ENCODE peak calls at places on chromosomes 13 and 19, in nine cellular contexts. One of them, this sample, is unnamed.

GRCh38 chr13:100542546-100543156 is 45.9 kb downstream of the GGACT start:
- DNase-seq in prostate gland: no peak
- DNase-seq in cardiac fibroblast: peak
- DNase-seq in HepG2: peak
- DNase-seq in fibroblast of lung: peak
- DNase-seq in fibroblast of the aortic adventitia: peak
- DNase-seq in K562: no peak
- DNase-seq in AG04449: no peak
- DNase-seq in NB4: peak
- DNase-seq in this sample: no peak

GRCh38 chr19:35034005-35034502 is 3.8 kb downstream of the SCN1B start:
- DNase-seq in prostate gland: no peak
- DNase-seq in cardiac fibroblast: no peak
- DNase-seq in HepG2: no peak
- DNase-seq in fibroblast of lung: no peak
- DNase-seq in fibroblast of the aortic adventitia: no peak
- DNase-seq in K562: no peak
- DNase-seq in AG04449: no peak
- DNase-seq in NB4: no peak
- DNase-seq in this sample: no peak

GRCh38 chr19:49875801-49876421 is 1.2 kb downstream of the AKT1S1 start:
- DNase-seq in prostate gland: peak
- DNase-seq in cardiac fibroblast: no peak
- DNase-seq in HepG2: peak
- DNase-seq in fibroblast of lung: no peak
- DNase-seq in fibroblast of the aortic adventitia: peak
- DNase-seq in K562: peak
- DNase-seq in AG04449: no peak
- DNase-seq in NB4: peak
- DNase-seq in this sample: no peak

GRCh38 chr19:10603084-10603872 is 16.2 kb upstream of the AP1M2 start:
- DNase-seq in prostate gland: no peak
- DNase-seq in cardiac fibroblast: peak
- DNase-seq in HepG2: no peak
- DNase-seq in fibroblast of lung: no peak
- DNase-seq in fibroblast of the aortic adventitia: no peak
- DNase-seq in K562: peak
- DNase-seq in AG04449: no peak
- DNase-seq in NB4: peak
- DNase-seq in this sample: no peak

GRCh38 chr19:54329476-54330165 is 9.3 kb downstream of the LILRA4 start:
- DNase-seq in prostate gland: no peak
- DNase-seq in cardiac fibroblast: no peak
- DNase-seq in HepG2: no peak
- DNase-seq in fibroblast of lung: no peak
- DNase-seq in fibroblast of the aortic adventitia: no peak
- DNase-seq in K562: no peak
- DNase-seq in AG04449: no peak
- DNase-seq in NB4: no peak
- DNase-seq in this sample: no peak

GRCh38 chr13:44045179-44045562 is 165.5 kb downstream of the LACC1 start:
- DNase-seq in prostate gland: no peak
- DNase-seq in cardiac fibroblast: no peak
- DNase-seq in HepG2: no peak
- DNase-seq in fibroblast of lung: no peak
- DNase-seq in fibroblast of the aortic adventitia: no peak
- DNase-seq in K562: no peak
- DNase-seq in AG04449: no peak
- DNase-seq in NB4: no peak
- DNase-seq in this sample: no peak

GRCh38 chr19:38122402-38123093 is 101.5 kb downstream of the DPF1 start:
- DNase-seq in prostate gland: no peak
- DNase-seq in cardiac fibroblast: no peak
- DNase-seq in HepG2: no peak
- DNase-seq in fibroblast of lung: no peak
- DNase-seq in fibroblast of the aortic adventitia: no peak
- DNase-seq in K562: peak
- DNase-seq in AG04449: no peak
- DNase-seq in NB4: no peak
- DNase-seq in this sample: no peak

GRCh38 chr13:44537238-44537637 is 38.9 kb downstream of the TSC22D1 start:
- DNase-seq in prostate gland: no peak
- DNase-seq in cardiac fibroblast: no peak
- DNase-seq in HepG2: no peak
- DNase-seq in fibroblast of lung: no peak
- DNase-seq in fibroblast of the aortic adventitia: no peak
- DNase-seq in K562: no peak
- DNase-seq in AG04449: no peak
- DNase-seq in NB4: no peak
- DNase-seq in this sample: no peak

GRCh38 chr13:27851049-27851448 is 58.8 kb downstream of the GSX1 start:
- DNase-seq in prostate gland: no peak
- DNase-seq in cardiac fibroblast: no peak
- DNase-seq in HepG2: no peak
- DNase-seq in fibroblast of lung: no peak
- DNase-seq in fibroblast of the aortic adventitia: no peak
- DNase-seq in K562: no peak
- DNase-seq in AG04449: no peak
- DNase-seq in NB4: peak
- DNase-seq in this sample: no peak

GRCh38 chr13:24638096-24638495 is 42.1 kb upstream of the ATP12A start:
- DNase-seq in prostate gland: no peak
- DNase-seq in cardiac fibroblast: no peak
- DNase-seq in HepG2: no peak
- DNase-seq in fibroblast of lung: no peak
- DNase-seq in fibroblast of the aortic adventitia: no peak
- DNase-seq in K562: no peak
- DNase-seq in AG04449: no peak
- DNase-seq in NB4: no peak
- DNase-seq in this sample: no peak

GRCh38 chr13:71360041-71360440 is 507.0 kb downstream of the DACH1 start:
- DNase-seq in prostate gland: no peak
- DNase-seq in cardiac fibroblast: peak
- DNase-seq in HepG2: no peak
- DNase-seq in fibroblast of lung: peak
- DNase-seq in fibroblast of the aortic adventitia: no peak
- DNase-seq in K562: no peak
- DNase-seq in AG04449: no peak
- DNase-seq in NB4: no peak
- DNase-seq in this sample: no peak

GRCh38 chr19:294341-294818 is 3.2 kb upstream of the PLPP2 start:
- DNase-seq in prostate gland: no peak
- DNase-seq in cardiac fibroblast: peak
- DNase-seq in HepG2: no peak
- DNase-seq in fibroblast of lung: no peak
- DNase-seq in fibroblast of the aortic adventitia: no peak
- DNase-seq in K562: no peak
- DNase-seq in AG04449: no peak
- DNase-seq in NB4: no peak
- DNase-seq in this sample: no peak

GRCh38 chr13:109355875-109356428 is 430.4 kb downstream of the IRS2 start:
- DNase-seq in prostate gland: no peak
- DNase-seq in cardiac fibroblast: no peak
- DNase-seq in HepG2: no peak
- DNase-seq in fibroblast of lung: no peak
- DNase-seq in fibroblast of the aortic adventitia: no peak
- DNase-seq in K562: no peak
- DNase-seq in AG04449: no peak
- DNase-seq in NB4: no peak
- DNase-seq in this sample: no peak

GRCh38 chr13:26222523-26223046 is 471 bp upstream of the RNF6 start:
- DNase-seq in prostate gland: no peak
- DNase-seq in cardiac fibroblast: peak
- DNase-seq in HepG2: no peak
- DNase-seq in fibroblast of lung: no peak
- DNase-seq in fibroblast of the aortic adventitia: no peak
- DNase-seq in K562: no peak
- DNase-seq in AG04449: no peak
- DNase-seq in NB4: no peak
- DNase-seq in this sample: no peak

GRCh38 chr19:41161903-41162302 is 31.1 kb upstream of the CYP2S1 start:
- DNase-seq in prostate gland: no peak
- DNase-seq in cardiac fibroblast: no peak
- DNase-seq in HepG2: no peak
- DNase-seq in fibroblast of lung: no peak
- DNase-seq in fibroblast of the aortic adventitia: no peak
- DNase-seq in K562: peak
- DNase-seq in AG04449: no peak
- DNase-seq in NB4: no peak
- DNase-seq in this sample: no peak

GRCh38 chr13:95660981-95661581 is 15.9 kb upstream of the DNAJC3 start:
- DNase-seq in prostate gland: no peak
- DNase-seq in cardiac fibroblast: peak
- DNase-seq in HepG2: peak
- DNase-seq in fibroblast of lung: peak
- DNase-seq in fibroblast of the aortic adventitia: peak
- DNase-seq in K562: peak
- DNase-seq in AG04449: no peak
- DNase-seq in NB4: peak
- DNase-seq in this sample: no peak

GRCh38 chr19:4639531-4640246 is 373 bp downstream of the TNFAIP8L1 start:
- DNase-seq in prostate gland: no peak
- DNase-seq in cardiac fibroblast: no peak
- DNase-seq in HepG2: peak
- DNase-seq in fibroblast of lung: no peak
- DNase-seq in fibroblast of the aortic adventitia: no peak
- DNase-seq in K562: no peak
- DNase-seq in AG04449: no peak
- DNase-seq in NB4: no peak
- DNase-seq in this sample: no peak

GRCh38 chr13:28355046-28355821 is 139.7 kb downstream of the FLT1 start:
- DNase-seq in prostate gland: no peak
- DNase-seq in cardiac fibroblast: no peak
- DNase-seq in HepG2: no peak
- DNase-seq in fibroblast of lung: no peak
- DNase-seq in fibroblast of the aortic adventitia: peak
- DNase-seq in K562: no peak
- DNase-seq in AG04449: no peak
- DNase-seq in NB4: no peak
- DNase-seq in this sample: no peak

GRCh38 chr19:28028881-28029280 is 1184.1 kb downstream of the UQCRFS1 start:
- DNase-seq in prostate gland: no peak
- DNase-seq in cardiac fibroblast: no peak
- DNase-seq in HepG2: no peak
- DNase-seq in fibroblast of lung: no peak
- DNase-seq in fibroblast of the aortic adventitia: no peak
- DNase-seq in K562: no peak
- DNase-seq in AG04449: no peak
- DNase-seq in NB4: no peak
- DNase-seq in this sample: peak

GRCh38 chr13:39952244-39953233 is 297.1 kb downstream of the COG6 start:
- DNase-seq in prostate gland: no peak
- DNase-seq in cardiac fibroblast: peak
- DNase-seq in HepG2: no peak
- DNase-seq in fibroblast of lung: peak
- DNase-seq in fibroblast of the aortic adventitia: peak
- DNase-seq in K562: peak
- DNase-seq in AG04449: no peak
- DNase-seq in NB4: no peak
- DNase-seq in this sample: no peak

GRCh38 chr19:2722541-2723344 is 1.6 kb upstream of the DIRAS1 start:
- DNase-seq in prostate gland: no peak
- DNase-seq in cardiac fibroblast: peak
- DNase-seq in HepG2: no peak
- DNase-seq in fibroblast of lung: peak
- DNase-seq in fibroblast of the aortic adventitia: peak
- DNase-seq in K562: peak
- DNase-seq in AG04449: no peak
- DNase-seq in NB4: peak
- DNase-seq in this sample: no peak
- H3K4me3 ChIP-seq in prostate gland: no peak
- H3K4me3 ChIP-seq in cardiac fibroblast: no peak
- H3K4me3 ChIP-seq in HepG2: no peak
- H3K4me3 ChIP-seq in fibroblast of lung: no peak
- H3K4me3 ChIP-seq in fibroblast of the aortic adventitia: no peak
- H3K4me3 ChIP-seq in K562: no peak
- H3K4me3 ChIP-seq in AG04449: no peak
- H3K4me3 ChIP-seq in NB4: no peak
- H3K4me3 ChIP-seq in this sample: no peak

GRCh38 chr19:44813331-44814131 is 4.6 kb downstream of the BCAM start:
- DNase-seq in prostate gland: no peak
- DNase-seq in cardiac fibroblast: no peak
- DNase-seq in HepG2: no peak
- DNase-seq in fibroblast of lung: no peak
- DNase-seq in fibroblast of the aortic adventitia: no peak
- DNase-seq in K562: peak
- DNase-seq in AG04449: no peak
- DNase-seq in NB4: no peak
- DNase-seq in this sample: no peak
- TF ChIP-seq CTCF in prostate gland: no peak
- TF ChIP-seq CTCF in cardiac fibroblast: no peak
- TF ChIP-seq CTCF in HepG2: no peak
- TF ChIP-seq CTCF in fibroblast of lung: no peak
- TF ChIP-seq CTCF in fibroblast of the aortic adventitia: no peak
- TF ChIP-seq CTCF in K562: no peak
- TF ChIP-seq CTCF in AG04449: no peak
- TF ChIP-seq CTCF in NB4: no peak
- TF ChIP-seq CTCF in this sample: no peak

DNA sequence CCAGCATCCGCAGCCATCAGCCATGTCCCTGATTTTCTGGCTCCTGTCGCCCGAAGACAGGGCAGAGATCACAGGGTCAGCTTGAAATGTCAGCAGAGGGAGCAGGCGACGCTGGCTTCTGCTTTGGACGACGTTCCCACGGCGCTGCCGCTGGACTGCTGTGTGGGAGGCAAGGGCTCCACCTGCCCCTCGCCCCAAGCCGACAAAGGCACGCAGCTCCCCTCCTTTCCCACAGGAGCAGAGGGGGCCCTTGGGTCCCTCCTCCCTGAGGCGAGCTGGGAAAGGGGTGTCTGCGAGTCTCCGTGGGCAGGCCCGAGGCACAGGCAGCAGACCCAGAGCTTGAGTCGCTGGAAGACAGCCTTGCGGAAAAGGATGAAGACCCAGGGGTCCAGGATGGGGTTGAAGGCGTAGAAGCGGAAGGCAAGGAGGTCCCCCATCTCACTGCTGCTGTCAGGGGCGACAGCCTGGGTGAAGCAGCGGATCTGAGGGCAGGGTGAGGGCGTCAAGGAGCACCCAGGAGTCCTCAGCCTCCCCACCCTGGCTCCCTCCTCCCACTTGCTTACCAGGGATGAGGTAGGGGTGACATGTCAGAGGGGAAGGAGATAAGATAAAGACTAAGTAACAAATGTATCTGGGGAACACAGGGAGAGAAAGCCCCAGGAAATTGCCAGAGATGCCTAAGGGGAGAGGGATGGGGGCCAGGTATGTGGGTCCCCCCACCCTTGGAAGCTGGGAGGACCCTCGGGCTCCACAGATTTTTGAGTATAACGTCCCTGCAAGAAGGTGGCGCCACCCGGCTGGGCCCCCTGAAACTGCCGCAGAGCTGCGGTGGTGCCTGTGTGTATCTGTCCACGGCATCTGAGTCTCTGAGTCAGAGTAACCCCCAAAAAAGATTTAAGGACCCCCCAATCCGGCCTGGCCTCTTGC is 3.4 kb downstream of the PTGIR start:
- DNase-seq in prostate gland: no peak
- DNase-seq in cardiac fibroblast: no peak
- DNase-seq in HepG2: no peak
- DNase-seq in fibroblast of lung: no peak
- DNase-seq in fibroblast of the aortic adventitia: no peak
- DNase-seq in K562: no peak
- DNase-seq in AG04449: no peak
- DNase-seq in NB4: no peak
- DNase-seq in this sample: no peak
- H3K4me3 ChIP-seq in prostate gland: no peak
- H3K4me3 ChIP-seq in cardiac fibroblast: peak
- H3K4me3 ChIP-seq in HepG2: no peak
- H3K4me3 ChIP-seq in fibroblast of lung: peak
- H3K4me3 ChIP-seq in fibroblast of the aortic adventitia: peak
- H3K4me3 ChIP-seq in K562: no peak
- H3K4me3 ChIP-seq in AG04449: no peak
- H3K4me3 ChIP-seq in NB4: no peak
- H3K4me3 ChIP-seq in this sample: no peak

GRCh38 chr19:56748443-56748842 is 76.9 kb upstream of the ZNF835 start:
- DNase-seq in prostate gland: no peak
- DNase-seq in cardiac fibroblast: peak
- DNase-seq in HepG2: peak
- DNase-seq in fibroblast of lung: no peak
- DNase-seq in fibroblast of the aortic adventitia: no peak
- DNase-seq in K562: no peak
- DNase-seq in AG04449: no peak
- DNase-seq in NB4: peak
- DNase-seq in this sample: peak
- TF ChIP-seq CTCF in prostate gland: no peak
- TF ChIP-seq CTCF in cardiac fibroblast: peak
- TF ChIP-seq CTCF in HepG2: peak
- TF ChIP-seq CTCF in fibroblast of lung: peak
- TF ChIP-seq CTCF in fibroblast of the aortic adventitia: no peak
- TF ChIP-seq CTCF in K562: peak
- TF ChIP-seq CTCF in AG04449: no peak
- TF ChIP-seq CTCF in NB4: peak
- TF ChIP-seq CTCF in this sample: peak

This sample was measured in LNCaP clone FGC.